ENCODE peak calls at places on chromosome 9, in eight cellular contexts. One of them, this sample, is unnamed.

GRCh38 chr9:133505186-133505830 is 19.5 kb downstream of the MYMK start:
- DNase-seq in heart left ventricle: no peak
- DNase-seq in left kidney: no peak
- DNase-seq in KBM-7: no peak
- DNase-seq in amniotic stem cell: no peak
- DNase-seq in ovary: no peak
- DNase-seq in lower leg skin: no peak
- DNase-seq in adipocyte: no peak
- DNase-seq in this sample: no peak

GRCh38 chr9:84230355-84231136 is 110.0 kb downstream of the SLC28A3 start:
- DNase-seq in lower leg skin: no peak
- DNase-seq in KBM-7: no peak
- DNase-seq in left kidney: peak
- DNase-seq in heart left ventricle: no peak
- DNase-seq in amniotic stem cell: no peak
- DNase-seq in ovary: no peak
- DNase-seq in adipocyte: peak
- DNase-seq in this sample: no peak

GRCh38 chr9:19641046-19641445 is 147.8 kb downstream of the SLC24A2 start:
- DNase-seq in KBM-7: peak
- DNase-seq in amniotic stem cell: no peak
- DNase-seq in left kidney: peak
- DNase-seq in heart left ventricle: no peak
- DNase-seq in ovary: no peak
- DNase-seq in adipocyte: no peak
- DNase-seq in lower leg skin: no peak
- DNase-seq in this sample: peak

GRCh38 chr9:21513431-21513830 is 31.3 kb upstream of the IFNE start:
- DNase-seq in adipocyte: no peak
- DNase-seq in heart left ventricle: no peak
- DNase-seq in amniotic stem cell: no peak
- DNase-seq in ovary: no peak
- DNase-seq in lower leg skin: no peak
- DNase-seq in KBM-7: no peak
- DNase-seq in left kidney: no peak
- DNase-seq in this sample: no peak

GRCh38 chr9:123063172-123063508 is 29.7 kb downstream of the GPR21 start:
- DNase-seq in ovary: no peak
- DNase-seq in adipocyte: peak
- DNase-seq in heart left ventricle: no peak
- DNase-seq in KBM-7: no peak
- DNase-seq in left kidney: no peak
- DNase-seq in lower leg skin: no peak
- DNase-seq in amniotic stem cell: peak
- DNase-seq in this sample: no peak

GRCh38 chr9:8553444-8553843 is 753.9 kb upstream of the DMAC1 start:
- DNase-seq in left kidney: no peak
- DNase-seq in adipocyte: no peak
- DNase-seq in heart left ventricle: no peak
- DNase-seq in KBM-7: no peak
- DNase-seq in ovary: no peak
- DNase-seq in lower leg skin: no peak
- DNase-seq in amniotic stem cell: no peak
- DNase-seq in this sample: no peak

GRCh38 chr9:19201899-19202891 is 28.3 kb upstream of the DENND4C start:
- DNase-seq in left kidney: peak
- DNase-seq in lower leg skin: peak
- DNase-seq in KBM-7: no peak
- DNase-seq in amniotic stem cell: no peak
- DNase-seq in adipocyte: no peak
- DNase-seq in ovary: no peak
- DNase-seq in heart left ventricle: no peak
- DNase-seq in this sample: no peak

GRCh38 chr9:136081113-136081825 is 13.8 kb downstream of the NACC2 start:
- DNase-seq in left kidney: peak
- DNase-seq in heart left ventricle: no peak
- DNase-seq in adipocyte: no peak
- DNase-seq in KBM-7: no peak
- DNase-seq in lower leg skin: no peak
- DNase-seq in ovary: no peak
- DNase-seq in amniotic stem cell: no peak
- DNase-seq in this sample: no peak

GRCh38 chr9:4762889-4763521 is 22.0 kb upstream of the AK3 start:
- DNase-seq in lower leg skin: peak
- DNase-seq in adipocyte: no peak
- DNase-seq in KBM-7: peak
- DNase-seq in amniotic stem cell: no peak
- DNase-seq in heart left ventricle: peak
- DNase-seq in ovary: no peak
- DNase-seq in left kidney: peak
- DNase-seq in this sample: no peak

GRCh38 chr9:107425110-107426025 is 64.2 kb downstream of the KLF4 start:
- DNase-seq in ovary: peak
- DNase-seq in left kidney: peak
- DNase-seq in adipocyte: peak
- DNase-seq in amniotic stem cell: peak
- DNase-seq in lower leg skin: peak
- DNase-seq in KBM-7: peak
- DNase-seq in heart left ventricle: peak
- DNase-seq in this sample: peak

GRCh38 chr9:35669331-35670145 is 4.2 kb upstream of the CA9 start:
- DNase-seq in amniotic stem cell: no peak
- DNase-seq in KBM-7: no peak
- DNase-seq in adipocyte: no peak
- DNase-seq in lower leg skin: no peak
- DNase-seq in heart left ventricle: no peak
- DNase-seq in ovary: no peak
- DNase-seq in left kidney: peak
- DNase-seq in this sample: no peak

GRCh38 chr9:106587021-106587420 is 275.9 kb upstream of the ZNF462 start:
- DNase-seq in adipocyte: no peak
- DNase-seq in amniotic stem cell: no peak
- DNase-seq in left kidney: no peak
- DNase-seq in ovary: no peak
- DNase-seq in lower leg skin: no peak
- DNase-seq in heart left ventricle: no peak
- DNase-seq in KBM-7: no peak
- DNase-seq in this sample: no peak

GRCh38 chr9:111483419-111483861 is 743 bp downstream of the ECPAS start:
- DNase-seq in KBM-7: no peak
- DNase-seq in adipocyte: no peak
- DNase-seq in heart left ventricle: peak
- DNase-seq in left kidney: peak
- DNase-seq in lower leg skin: no peak
- DNase-seq in ovary: no peak
- DNase-seq in amniotic stem cell: no peak
- DNase-seq in this sample: no peak

GRCh38 chr9:126788631-126789349 is 16.1 kb upstream of the ZBTB43 start:
- DNase-seq in lower leg skin: peak
- DNase-seq in left kidney: no peak
- DNase-seq in ovary: no peak
- DNase-seq in KBM-7: no peak
- DNase-seq in heart left ventricle: no peak
- DNase-seq in adipocyte: peak
- DNase-seq in amniotic stem cell: no peak
- DNase-seq in this sample: no peak

GRCh38 chr9:125241000-125241862 is at the start of gene HSPA5:
- DNase-seq in left kidney: peak
- DNase-seq in KBM-7: peak
- DNase-seq in lower leg skin: peak
- DNase-seq in ovary: peak
- DNase-seq in amniotic stem cell: peak
- DNase-seq in adipocyte: peak
- DNase-seq in heart left ventricle: peak
- DNase-seq in this sample: peak

GRCh38 chr9:107875571-107875980 is 386.0 kb upstream of the KLF4 start:
- DNase-seq in left kidney: no peak
- DNase-seq in heart left ventricle: no peak
- DNase-seq in amniotic stem cell: no peak
- DNase-seq in ovary: no peak
- DNase-seq in lower leg skin: no peak
- DNase-seq in KBM-7: no peak
- DNase-seq in adipocyte: no peak
- DNase-seq in this sample: no peak

GRCh38 chr9:85554349-85554748 is 187.4 kb downstream of the AGTPBP1 start:
- DNase-seq in adipocyte: no peak
- DNase-seq in heart left ventricle: no peak
- DNase-seq in left kidney: no peak
- DNase-seq in amniotic stem cell: no peak
- DNase-seq in KBM-7: no peak
- DNase-seq in lower leg skin: no peak
- DNase-seq in ovary: no peak
- DNase-seq in this sample: no peak

GRCh38 chr9:131654857-131655577 is 84.9 kb downstream of the RAPGEF1 start:
- DNase-seq in heart left ventricle: no peak
- DNase-seq in amniotic stem cell: no peak
- DNase-seq in lower leg skin: peak
- DNase-seq in adipocyte: no peak
- DNase-seq in ovary: no peak
- DNase-seq in left kidney: no peak
- DNase-seq in KBM-7: no peak
- DNase-seq in this sample: no peak

GRCh38 chr9:1969898-1970297 is 45.2 kb upstream of the SMARCA2 start:
- DNase-seq in lower leg skin: no peak
- DNase-seq in heart left ventricle: no peak
- DNase-seq in adipocyte: no peak
- DNase-seq in left kidney: no peak
- DNase-seq in ovary: no peak
- DNase-seq in KBM-7: no peak
- DNase-seq in amniotic stem cell: no peak
- DNase-seq in this sample: no peak

GRCh38 chr9:9216934-9217333 is 1395.9 kb downstream of the PTPRD start:
- DNase-seq in ovary: no peak
- DNase-seq in amniotic stem cell: no peak
- DNase-seq in left kidney: no peak
- DNase-seq in adipocyte: no peak
- DNase-seq in lower leg skin: no peak
- DNase-seq in KBM-7: no peak
- DNase-seq in heart left ventricle: no peak
- DNase-seq in this sample: no peak

GRCh38 chr9:133991964-133992779 is at the start of gene VAV2:
- DNase-seq in ovary: peak
- DNase-seq in amniotic stem cell: peak
- DNase-seq in lower leg skin: peak
- DNase-seq in heart left ventricle: peak
- DNase-seq in left kidney: peak
- DNase-seq in KBM-7: peak
- DNase-seq in adipocyte: peak
- DNase-seq in this sample: peak

GRCh38 chr9:75889577-75889976 is 896 bp upstream of the PCSK5 start:
- DNase-seq in KBM-7: no peak
- DNase-seq in amniotic stem cell: no peak
- DNase-seq in ovary: no peak
- DNase-seq in heart left ventricle: no peak
- DNase-seq in left kidney: peak
- DNase-seq in adipocyte: no peak
- DNase-seq in lower leg skin: no peak
- DNase-seq in this sample: no peak